ENCODE peak calls at places on chromosome 2, in nine cellular contexts. N, U, K, O, T, P, M, J and C are unnamed samples.

GRCh38 chr2:109427661-109428091 is 186.1 kb downstream of the SEPTIN10 start:
- DNase-seq in N (no peak), U (no peak), K (no peak), O (no peak), T (no peak), P (no peak), M (no peak), J (no peak), C (no peak)

GRCh38 chr2:88828397-88829137 is 137.1 kb downstream of the RPIA start:
- DNase-seq in N (no peak), U (no peak), K (no peak), O (no peak), T (peak), P (no peak), M (no peak), J (no peak), C (no peak)

GRCh38 chr2:53641290-53641689 is 126.3 kb upstream of the CHAC2 start:
- DNase-seq in N (no peak), U (no peak), K (no peak), O (no peak), T (no peak), P (no peak), M (no peak), J (no peak), C (no peak)

GRCh38 chr2:142140434-142140845 is 9.6 kb upstream of the LRP1B start:
- DNase-seq in N (no peak), U (no peak), K (peak), O (peak), T (no peak), P (no peak), M (peak), J (no peak), C (no peak)

GRCh38 chr2:240959214-240959940 is 39.0 kb upstream of the SNED1 start:
- DNase-seq in N (no peak), U (no peak), K (no peak), O (no peak), T (no peak), P (peak), M (no peak), J (no peak), C (no peak)

GRCh38 chr2:12162269-12163247 is 416.1 kb downstream of the LPIN1 start:
- DNase-seq in N (no peak), U (no peak), K (no peak), O (no peak), T (no peak), P (no peak), M (no peak), J (no peak), C (no peak)

GRCh38 chr2:168978461-168978861 is 52.7 kb downstream of the ABCB11 start:
- DNase-seq in N (no peak), U (no peak), K (no peak), O (no peak), T (no peak), P (no peak), M (no peak), J (no peak), C (no peak)

GRCh38 chr2:84912984-84913383 is 7.5 kb downstream of the TMSB10 start:
- DNase-seq in N (no peak), U (no peak), K (no peak), O (no peak), T (no peak), P (no peak), M (no peak), J (no peak), C (no peak)

GRCh38 chr2:11248-11941 is 34.9 kb downstream of the FAM110C start:
- DNase-seq in N (no peak), U (peak), K (peak), O (peak), T (peak), P (peak), M (no peak), J (peak), C (no peak)

GRCh38 chr2:85189606-85190270 is 56.5 kb downstream of the TCF7L1 start:
- DNase-seq in N (no peak), U (no peak), K (no peak), O (no peak), T (no peak), P (no peak), M (peak), J (no peak), C (peak)

GRCh38 chr2:42125887-42126594 is 43.1 kb upstream of the EML4 start:
- DNase-seq in N (no peak), U (no peak), K (no peak), O (no peak), T (no peak), P (no peak), M (no peak), J (no peak), C (no peak)

GRCh38 chr2:231212329-231212845 is 14.0 kb downstream of the ARMC9 start:
- DNase-seq in N (no peak), U (no peak), K (no peak), O (no peak), T (no peak), P (no peak), M (no peak), J (no peak), C (no peak)

GRCh38 chr2:96788393-96789244 is 27.4 kb upstream of the CNNM3 start:
- DNase-seq in N (no peak), U (peak), K (no peak), O (peak), T (peak), P (peak), M (peak), J (no peak), C (no peak)